ENCODE peak calls at places on chromosomes 13 and 19, in six cellular contexts. P, Z, K, C, A and N are unnamed samples.

GRCh38 chr19:49546825-49547565 is 19.2 kb downstream of the RCN3 start:
- DNase-seq in C (peak; percentile 91), Z (peak; percentile 87), P (peak; percentile 46), A (peak; percentile 69), K (peak; percentile 61), N (no peak)

GRCh38 chr19:12015753-12016116 is 19.7 kb downstream of the ZNF433 start:
- DNase-seq in Z (no peak), K (no peak), P (no peak), C (no peak), A (no peak), N (no peak)

GRCh38 chr13:39485314-39485700 is 117.7 kb downstream of the LHFPL6 start:
- DNase-seq in P (no peak), A (no peak), K (no peak), Z (no peak), C (no peak), N (no peak)

GRCh38 chr13:28513745-28514144 is 18.8 kb upstream of the FLT1 start:
- DNase-seq in Z (no peak), P (no peak), A (no peak), K (no peak), C (no peak), N (no peak)

GRCh38 chr19:3360494-3361383 is 5.6 kb upstream of the NFIC start:
- DNase-seq in P (peak; percentile 46), Z (no peak), A (peak; percentile 74), K (no peak), C (peak; percentile 68), N (peak; percentile 79)

GRCh38 chr19:11356676-11357550 is 1.7 kb downstream of the PLPPR2 start:
- DNase-seq in A (no peak), P (no peak), C (no peak), Z (no peak), K (no peak), N (no peak)

GRCh38 chr13:102566513-102566912 is 30.3 kb upstream of the TPP2 start:
- DNase-seq in K (no peak), C (no peak), Z (no peak), A (no peak), P (no peak), N (no peak)

GRCh38 chr19:38678891-38679494 is 31.5 kb downstream of the ACTN4 start:
- DNase-seq in K (no peak), C (no peak), P (no peak), A (no peak), Z (no peak), N (no peak)

GRCh38 chr19:34841780-34842179 is 68.8 kb upstream of the ZNF599 start:
- DNase-seq in Z (no peak), A (no peak), K (no peak), C (no peak), P (no peak), N (no peak)